ENCODE peak calls at places on chromosomes 7 and 10, in seven cellular contexts. One of them, this sample, is unnamed.

GRCh38 chr7:49643321-49643720 is 130.1 kb upstream of the VWC2 start:
- DNase-seq in right cardiac atrium: peak
- DNase-seq in NCI-H1436 treated with DMSO at 0.1 percent for 48 hours: no peak
- DNase-seq in C1 segment of cervical spinal cord: peak
- DNase-seq in activated CD8-positive, alpha-beta memory T cell treated with anti-CD3 and anti-CD28 coated beads, Interleukin-2, amount 10 ng/mL, durations not matched to agents 7 days and 5 days: no peak
- DNase-seq in occipital lobe: peak
- DNase-seq in cerebellum: no peak
- DNase-seq in this sample: no peak

GRCh38 chr10:62814901-62815372 is 1.2 kb downstream of the EGR2 start:
- DNase-seq in right cardiac atrium: no peak
- DNase-seq in NCI-H1436 treated with DMSO at 0.1 percent for 48 hours: no peak
- DNase-seq in C1 segment of cervical spinal cord: no peak
- DNase-seq in activated CD8-positive, alpha-beta memory T cell treated with anti-CD3 and anti-CD28 coated beads, Interleukin-2, amount 10 ng/mL, durations not matched to agents 7 days and 5 days: no peak
- DNase-seq in occipital lobe: no peak
- DNase-seq in cerebellum: no peak
- DNase-seq in this sample: no peak

GRCh38 chr10:31347705-31348104 is 28.7 kb downstream of the ZEB1 start:
- DNase-seq in right cardiac atrium: no peak
- DNase-seq in NCI-H1436 treated with DMSO at 0.1 percent for 48 hours: no peak
- DNase-seq in C1 segment of cervical spinal cord: no peak
- DNase-seq in activated CD8-positive, alpha-beta memory T cell treated with anti-CD3 and anti-CD28 coated beads, Interleukin-2, amount 10 ng/mL, durations not matched to agents 7 days and 5 days: no peak
- DNase-seq in occipital lobe: no peak
- DNase-seq in cerebellum: no peak
- DNase-seq in this sample: no peak

GRCh38 chr10:14185501-14186045 is 145.2 kb downstream of the FRMD4A start:
- DNase-seq in right cardiac atrium: no peak
- DNase-seq in NCI-H1436 treated with DMSO at 0.1 percent for 48 hours: no peak
- DNase-seq in C1 segment of cervical spinal cord: no peak
- DNase-seq in activated CD8-positive, alpha-beta memory T cell treated with anti-CD3 and anti-CD28 coated beads, Interleukin-2, amount 10 ng/mL, durations not matched to agents 7 days and 5 days: peak
- DNase-seq in occipital lobe: no peak
- DNase-seq in cerebellum: no peak
- DNase-seq in this sample: peak

GRCh38 chr7:38070718-38071117 is 107.3 kb upstream of the STARD3NL start:
- DNase-seq in right cardiac atrium: no peak
- DNase-seq in NCI-H1436 treated with DMSO at 0.1 percent for 48 hours: no peak
- DNase-seq in C1 segment of cervical spinal cord: no peak
- DNase-seq in activated CD8-positive, alpha-beta memory T cell treated with anti-CD3 and anti-CD28 coated beads, Interleukin-2, amount 10 ng/mL, durations not matched to agents 7 days and 5 days: no peak
- DNase-seq in occipital lobe: no peak
- DNase-seq in cerebellum: peak
- DNase-seq in this sample: peak

GRCh38 chr10:64813391-64813790 is 1292.2 kb downstream of the REEP3 start:
- DNase-seq in right cardiac atrium: no peak
- DNase-seq in NCI-H1436 treated with DMSO at 0.1 percent for 48 hours: no peak
- DNase-seq in C1 segment of cervical spinal cord: no peak
- DNase-seq in activated CD8-positive, alpha-beta memory T cell treated with anti-CD3 and anti-CD28 coated beads, Interleukin-2, amount 10 ng/mL, durations not matched to agents 7 days and 5 days: no peak
- DNase-seq in occipital lobe: no peak
- DNase-seq in cerebellum: no peak
- DNase-seq in this sample: no peak

GRCh38 chr10:58399410-58399809 is 14.2 kb downstream of the TFAM start:
- DNase-seq in right cardiac atrium: no peak
- DNase-seq in NCI-H1436 treated with DMSO at 0.1 percent for 48 hours: no peak
- DNase-seq in C1 segment of cervical spinal cord: no peak
- DNase-seq in activated CD8-positive, alpha-beta memory T cell treated with anti-CD3 and anti-CD28 coated beads, Interleukin-2, amount 10 ng/mL, durations not matched to agents 7 days and 5 days: no peak
- DNase-seq in occipital lobe: no peak
- DNase-seq in cerebellum: no peak
- DNase-seq in this sample: no peak

GRCh38 chr10:45557275-45557905 is 115.2 kb downstream of the ZFAND4 start:
- DNase-seq in right cardiac atrium: no peak
- DNase-seq in NCI-H1436 treated with DMSO at 0.1 percent for 48 hours: no peak
- DNase-seq in C1 segment of cervical spinal cord: no peak
- DNase-seq in activated CD8-positive, alpha-beta memory T cell treated with anti-CD3 and anti-CD28 coated beads, Interleukin-2, amount 10 ng/mL, durations not matched to agents 7 days and 5 days: peak
- DNase-seq in occipital lobe: no peak
- DNase-seq in cerebellum: no peak
- DNase-seq in this sample: no peak

GRCh38 chr7:90766814-90767564 is 170.9 kb downstream of the CDK14 start:
- DNase-seq in right cardiac atrium: peak
- DNase-seq in NCI-H1436 treated with DMSO at 0.1 percent for 48 hours: no peak
- DNase-seq in C1 segment of cervical spinal cord: no peak
- DNase-seq in activated CD8-positive, alpha-beta memory T cell treated with anti-CD3 and anti-CD28 coated beads, Interleukin-2, amount 10 ng/mL, durations not matched to agents 7 days and 5 days: no peak
- DNase-seq in occipital lobe: peak
- DNase-seq in cerebellum: no peak
- DNase-seq in this sample: no peak